ENCODE peak calls at places on chromosomes 16 and 17, in eight cellular contexts. One of them, this sample, is unnamed.

GRCh38 chr17:58376472-58376921 is 24.5 kb upstream of the SUPT4H1 start:
- DNase-seq in esophagus squamous epithelium: no peak
- DNase-seq in A549: no peak
- DNase-seq in mucosa of descending colon: no peak
- DNase-seq in upper lobe of right lung: no peak
- DNase-seq in ovary: no peak
- DNase-seq in foreskin fibroblast: no peak
- DNase-seq in colonic mucosa: peak
- DNase-seq in this sample: no peak

GRCh38 chr17:42185497-42185860 is 227 bp upstream of the HCRT start:
- DNase-seq in upper lobe of right lung: no peak
- DNase-seq in esophagus squamous epithelium: no peak
- DNase-seq in foreskin fibroblast: no peak
- DNase-seq in colonic mucosa: no peak
- DNase-seq in mucosa of descending colon: no peak
- DNase-seq in ovary: no peak
- DNase-seq in A549: no peak
- DNase-seq in this sample: no peak

GRCh38 chr17:77556408-77557068 is 402.0 kb upstream of the TNRC6C start:
- DNase-seq in ovary: no peak
- DNase-seq in A549: no peak
- DNase-seq in esophagus squamous epithelium: no peak
- DNase-seq in colonic mucosa: no peak
- DNase-seq in mucosa of descending colon: no peak
- DNase-seq in foreskin fibroblast: no peak
- DNase-seq in upper lobe of right lung: no peak
- DNase-seq in this sample: no peak

GRCh38 chr16:86078121-86078600 is 179.2 kb downstream of the IRF8 start:
- DNase-seq in mucosa of descending colon: no peak
- DNase-seq in A549: no peak
- DNase-seq in upper lobe of right lung: peak
- DNase-seq in colonic mucosa: no peak
- DNase-seq in esophagus squamous epithelium: no peak
- DNase-seq in foreskin fibroblast: no peak
- DNase-seq in ovary: peak
- DNase-seq in this sample: no peak

GRCh38 chr17:60679287-60679686 is 1.6 kb downstream of the BCAS3 start:
- DNase-seq in esophagus squamous epithelium: no peak
- DNase-seq in mucosa of descending colon: no peak
- DNase-seq in foreskin fibroblast: no peak
- DNase-seq in A549: no peak
- DNase-seq in upper lobe of right lung: no peak
- DNase-seq in colonic mucosa: no peak
- DNase-seq in ovary: no peak
- DNase-seq in this sample: no peak

GRCh38 chr16:71297252-71297651 is 8.1 kb upstream of the CMTR2 start:
- DNase-seq in upper lobe of right lung: no peak
- DNase-seq in A549: no peak
- DNase-seq in colonic mucosa: no peak
- DNase-seq in ovary: no peak
- DNase-seq in esophagus squamous epithelium: no peak
- DNase-seq in mucosa of descending colon: no peak
- DNase-seq in foreskin fibroblast: no peak
- DNase-seq in this sample: no peak

GRCh38 chr17:17913695-17914332 is 58.4 kb downstream of the TOM1L2 start:
- DNase-seq in esophagus squamous epithelium: no peak
- DNase-seq in foreskin fibroblast: peak
- DNase-seq in upper lobe of right lung: peak
- DNase-seq in A549: peak
- DNase-seq in mucosa of descending colon: peak
- DNase-seq in ovary: peak
- DNase-seq in colonic mucosa: peak
- DNase-seq in this sample: peak

GRCh38 chr17:80501739-80502577 is 25.6 kb upstream of the NPTX1 start:
- DNase-seq in esophagus squamous epithelium: no peak
- DNase-seq in colonic mucosa: no peak
- DNase-seq in foreskin fibroblast: no peak
- DNase-seq in upper lobe of right lung: no peak
- DNase-seq in ovary: no peak
- DNase-seq in mucosa of descending colon: no peak
- DNase-seq in A549: peak
- DNase-seq in this sample: no peak

GRCh38 chr17:59328534-59329095 is 2.8 kb upstream of the YPEL2 start:
- DNase-seq in esophagus squamous epithelium: no peak
- DNase-seq in colonic mucosa: no peak
- DNase-seq in upper lobe of right lung: no peak
- DNase-seq in ovary: no peak
- DNase-seq in foreskin fibroblast: no peak
- DNase-seq in A549: no peak
- DNase-seq in mucosa of descending colon: no peak
- DNase-seq in this sample: no peak

GRCh38 chr16:4511441-4512082 is 27.0 kb downstream of the CDIP1 start:
- DNase-seq in A549: peak
- DNase-seq in ovary: no peak
- DNase-seq in esophagus squamous epithelium: no peak
- DNase-seq in mucosa of descending colon: peak
- DNase-seq in foreskin fibroblast: peak
- DNase-seq in upper lobe of right lung: no peak
- DNase-seq in colonic mucosa: peak
- DNase-seq in this sample: no peak

GRCh38 chr16:85607331-85607765 is 5.8 kb upstream of the GSE1 start:
- DNase-seq in upper lobe of right lung: no peak
- DNase-seq in foreskin fibroblast: peak
- DNase-seq in A549: no peak
- DNase-seq in mucosa of descending colon: no peak
- DNase-seq in colonic mucosa: peak
- DNase-seq in esophagus squamous epithelium: no peak
- DNase-seq in ovary: no peak
- DNase-seq in this sample: no peak

GRCh38 chr17:45902892-45903346 is 8.6 kb downstream of the MAPT start:
- DNase-seq in colonic mucosa: no peak
- DNase-seq in upper lobe of right lung: no peak
- DNase-seq in A549: no peak
- DNase-seq in foreskin fibroblast: no peak
- DNase-seq in ovary: no peak
- DNase-seq in mucosa of descending colon: no peak
- DNase-seq in esophagus squamous epithelium: no peak
- DNase-seq in this sample: no peak

GRCh38 chr16:82995927-82996441 is 369.2 kb downstream of the CDH13 start:
- DNase-seq in foreskin fibroblast: peak
- DNase-seq in A549: no peak
- DNase-seq in ovary: no peak
- DNase-seq in upper lobe of right lung: no peak
- DNase-seq in esophagus squamous epithelium: no peak
- DNase-seq in colonic mucosa: peak
- DNase-seq in mucosa of descending colon: no peak
- DNase-seq in this sample: peak

GRCh38 chr16:30622455-30623032 is 12.4 kb upstream of the ZNF689 start:
- DNase-seq in colonic mucosa: no peak
- DNase-seq in upper lobe of right lung: no peak
- DNase-seq in foreskin fibroblast: no peak
- DNase-seq in A549: no peak
- DNase-seq in ovary: no peak
- DNase-seq in mucosa of descending colon: no peak
- DNase-seq in esophagus squamous epithelium: no peak
- DNase-seq in this sample: no peak

GRCh38 chr16:1553976-1554825 is 20.7 kb downstream of the TMEM204 start:
- DNase-seq in upper lobe of right lung: no peak
- DNase-seq in foreskin fibroblast: no peak
- DNase-seq in mucosa of descending colon: no peak
- DNase-seq in A549: no peak
- DNase-seq in ovary: no peak
- DNase-seq in colonic mucosa: no peak
- DNase-seq in esophagus squamous epithelium: no peak
- DNase-seq in this sample: no peak

GRCh38 chr17:64146418-64147109 is 16.6 kb upstream of the ERN1 start:
- DNase-seq in colonic mucosa: peak
- DNase-seq in ovary: peak
- DNase-seq in foreskin fibroblast: peak
- DNase-seq in upper lobe of right lung: peak
- DNase-seq in A549: peak
- DNase-seq in esophagus squamous epithelium: no peak
- DNase-seq in mucosa of descending colon: peak
- DNase-seq in this sample: no peak

GRCh38 chr16:85595812-85596495 is 17.2 kb upstream of the GSE1 start:
- DNase-seq in ovary: no peak
- DNase-seq in colonic mucosa: no peak
- DNase-seq in foreskin fibroblast: no peak
- DNase-seq in A549: no peak
- DNase-seq in upper lobe of right lung: no peak
- DNase-seq in esophagus squamous epithelium: no peak
- DNase-seq in mucosa of descending colon: no peak
- DNase-seq in this sample: no peak

GRCh38 chr16:51523400-51523799 is 372.3 kb upstream of the SALL1 start:
- DNase-seq in ovary: no peak
- DNase-seq in mucosa of descending colon: no peak
- DNase-seq in A549: no peak
- DNase-seq in colonic mucosa: no peak
- DNase-seq in foreskin fibroblast: peak
- DNase-seq in esophagus squamous epithelium: no peak
- DNase-seq in upper lobe of right lung: no peak
- DNase-seq in this sample: no peak

GRCh38 chr17:302300-302698 is 50.3 kb downstream of the RPH3AL start:
- DNase-seq in mucosa of descending colon: peak
- DNase-seq in upper lobe of right lung: no peak
- DNase-seq in ovary: no peak
- DNase-seq in esophagus squamous epithelium: no peak
- DNase-seq in colonic mucosa: peak
- DNase-seq in A549: no peak
- DNase-seq in foreskin fibroblast: no peak
- DNase-seq in this sample: no peak

GRCh38 chr16:25419123-25419522 is 161.5 kb upstream of the ZKSCAN2 start:
- DNase-seq in upper lobe of right lung: no peak
- DNase-seq in esophagus squamous epithelium: no peak
- DNase-seq in ovary: no peak
- DNase-seq in foreskin fibroblast: no peak
- DNase-seq in colonic mucosa: no peak
- DNase-seq in mucosa of descending colon: no peak
- DNase-seq in A549: no peak
- DNase-seq in this sample: no peak

GRCh38 chr16:30490210-30490609 is 17.7 kb downstream of the ITGAL start:
- DNase-seq in mucosa of descending colon: no peak
- DNase-seq in colonic mucosa: no peak
- DNase-seq in foreskin fibroblast: no peak
- DNase-seq in A549: no peak
- DNase-seq in upper lobe of right lung: no peak
- DNase-seq in esophagus squamous epithelium: no peak
- DNase-seq in ovary: no peak
- DNase-seq in this sample: no peak

DNA sequence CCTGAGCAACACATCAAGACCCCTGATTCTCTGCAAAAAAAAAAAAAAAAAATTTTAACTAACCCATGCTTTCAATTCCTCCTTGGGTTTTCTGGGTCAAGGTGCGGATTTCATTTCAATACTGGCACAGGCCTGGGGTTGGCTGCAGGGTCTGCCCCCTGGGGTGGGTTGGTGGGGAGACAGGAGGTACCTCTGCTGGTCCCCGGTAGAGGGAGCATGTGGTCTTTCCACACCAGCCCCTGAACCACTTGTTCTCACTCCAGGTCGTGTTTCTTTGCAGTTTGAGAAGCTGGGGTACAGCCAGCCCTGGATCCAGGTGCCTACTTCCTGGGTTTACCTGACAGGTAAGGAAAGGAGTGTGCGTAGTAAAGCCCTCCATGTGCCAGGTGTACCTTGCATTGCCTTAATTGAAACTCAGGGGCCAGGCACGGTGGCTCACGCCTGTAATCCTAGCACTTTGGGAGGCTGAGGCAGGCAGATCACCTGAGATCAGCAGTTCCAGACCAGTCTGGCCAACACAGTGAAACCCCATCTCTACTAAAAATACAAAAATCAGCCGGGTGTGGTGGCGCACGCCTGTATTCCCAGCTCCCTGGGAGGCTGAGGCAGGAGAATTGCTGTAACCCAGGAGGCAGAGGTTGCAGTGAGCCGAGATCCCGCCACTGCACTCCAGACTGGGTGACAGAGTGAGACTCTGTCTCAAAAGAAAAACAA is 21.8 kb downstream of the SDR42E2 start:
- DNase-seq in upper lobe of right lung: no peak
- DNase-seq in ovary: no peak
- DNase-seq in colonic mucosa: no peak
- DNase-seq in foreskin fibroblast: no peak
- DNase-seq in A549: no peak
- DNase-seq in mucosa of descending colon: no peak
- DNase-seq in esophagus squamous epithelium: no peak
- DNase-seq in this sample: no peak
- TF ChIP-seq CTCF in upper lobe of right lung: no peak
- TF ChIP-seq CTCF in ovary: no peak
- TF ChIP-seq CTCF in colonic mucosa: no peak
- TF ChIP-seq CTCF in foreskin fibroblast: peak
- TF ChIP-seq CTCF in A549: peak
- TF ChIP-seq CTCF in mucosa of descending colon: no peak
- TF ChIP-seq CTCF in esophagus squamous epithelium: no peak
- TF ChIP-seq CTCF in this sample: peak

GRCh38 chr17:81519284-81520020 is 6.9 kb upstream of the ACTG1 start:
- DNase-seq in ovary: no peak
- DNase-seq in foreskin fibroblast: peak
- DNase-seq in mucosa of descending colon: peak
- DNase-seq in upper lobe of right lung: peak
- DNase-seq in A549: peak
- DNase-seq in esophagus squamous epithelium: no peak
- DNase-seq in colonic mucosa: peak
- DNase-seq in this sample: no peak
- H3K4me3 ChIP-seq in ovary: peak
- H3K4me3 ChIP-seq in foreskin fibroblast: peak
- H3K4me3 ChIP-seq in mucosa of descending colon: peak
- H3K4me3 ChIP-seq in upper lobe of right lung: peak
- H3K4me3 ChIP-seq in A549: peak
- H3K4me3 ChIP-seq in esophagus squamous epithelium: peak
- H3K4me3 ChIP-seq in colonic mucosa: peak
- H3K4me3 ChIP-seq in this sample: peak

GRCh38 chr16:8936421-8936820 is 27.3 kb downstream of the USP7 start:
- DNase-seq in esophagus squamous epithelium: no peak
- DNase-seq in A549: peak
- DNase-seq in ovary: no peak
- DNase-seq in foreskin fibroblast: peak
- DNase-seq in upper lobe of right lung: no peak
- DNase-seq in mucosa of descending colon: no peak
- DNase-seq in colonic mucosa: no peak
- DNase-seq in this sample: no peak
- TF ChIP-seq CTCF in esophagus squamous epithelium: peak
- TF ChIP-seq CTCF in A549: peak
- TF ChIP-seq CTCF in ovary: no peak
- TF ChIP-seq CTCF in foreskin fibroblast: peak
- TF ChIP-seq CTCF in upper lobe of right lung: peak
- TF ChIP-seq CTCF in mucosa of descending colon: peak
- TF ChIP-seq CTCF in colonic mucosa: peak
- TF ChIP-seq CTCF in this sample: peak

DNA sequence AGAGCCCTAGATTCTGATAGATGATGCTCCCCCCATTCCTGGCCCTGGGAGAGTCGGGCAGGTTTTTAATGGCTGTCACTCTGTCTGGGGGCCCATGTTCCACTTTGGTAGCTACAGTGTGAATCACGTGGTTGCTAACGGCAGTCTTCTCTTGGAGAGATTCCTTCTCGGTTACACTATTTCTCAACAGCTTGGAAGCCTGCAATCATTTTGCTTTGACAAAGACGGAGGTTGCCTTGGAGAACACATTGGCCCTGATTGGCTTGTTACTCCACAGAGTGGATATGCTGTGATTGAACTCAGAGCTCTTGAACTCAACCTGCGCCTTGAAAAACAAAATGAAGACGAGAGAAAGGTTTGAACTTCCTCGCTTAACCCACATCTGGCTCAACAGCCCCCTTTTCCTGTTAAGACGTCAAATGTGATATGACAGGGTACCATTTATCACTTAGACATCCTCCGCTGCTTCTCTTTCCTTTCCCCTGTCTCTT is 218.9 kb downstream of the MAF start:
- DNase-seq in foreskin fibroblast: no peak
- DNase-seq in ovary: no peak
- DNase-seq in mucosa of descending colon: no peak
- DNase-seq in A549: no peak
- DNase-seq in colonic mucosa: no peak
- DNase-seq in upper lobe of right lung: no peak
- DNase-seq in esophagus squamous epithelium: no peak
- DNase-seq in this sample: no peak
- H3K4me3 ChIP-seq in foreskin fibroblast: no peak
- H3K4me3 ChIP-seq in ovary: no peak
- H3K4me3 ChIP-seq in mucosa of descending colon: no peak
- H3K4me3 ChIP-seq in A549: no peak
- H3K4me3 ChIP-seq in colonic mucosa: no peak
- H3K4me3 ChIP-seq in upper lobe of right lung: peak
- H3K4me3 ChIP-seq in esophagus squamous epithelium: no peak
- H3K4me3 ChIP-seq in this sample: no peak

This sample was measured in BJ.